ENCODE peak calls at places on chromosome 6, in eight cellular contexts. S, U, J, G, H, E, V and A are unnamed samples.

GRCh38 chr6:53112404-53112803 is 36.2 kb downstream of the GCM1 start:
- DNase-seq in U (no peak), J (no peak), S (peak; percentile 57), G (no peak), V (no peak), E (peak; percentile 97), H (no peak), A (peak; percentile 34)

GRCh38 chr6:50264995-50265571 is 215.4 kb upstream of the DEFB112 start:
- DNase-seq in U (no peak), V (no peak), H (peak; percentile 1), G (no peak), J (no peak), E (peak; percentile 42), S (no peak), A (no peak)

GRCh38 chr6:11685411-11686093 is 93.1 kb downstream of the ADTRP start:
- DNase-seq in E (peak; percentile 95), G (no peak), J (no peak), U (no peak), V (no peak), H (peak; percentile 73), S (no peak), A (no peak)

GRCh38 chr6:89251170-89251569 is 34.0 kb upstream of the GABRR1 start:
- DNase-seq in J (no peak), V (no peak), S (no peak), G (no peak), H (no peak), E (peak; percentile 14), U (peak; percentile 69), A (no peak)

GRCh38 chr6:113632220-113632864 is 224.8 kb upstream of the MARCKS start:
- DNase-seq in V (no peak), S (no peak), H (peak; percentile 89), E (peak; percentile 89), G (no peak), U (peak; percentile 99), J (no peak), A (peak; percentile 50)

GRCh38 chr6:15358579-15359327 is 112.9 kb downstream of the JARID2 start:
- DNase-seq in S (no peak), G (no peak), J (no peak), H (no peak), V (no peak), U (no peak), E (peak; percentile 42), A (no peak)

GRCh38 chr6:96015321-96015790 is 418 bp upstream of the FUT9 start:
- DNase-seq in V (peak; percentile 61), H (no peak), G (no peak), E (no peak), J (no peak), U (no peak), S (no peak), A (no peak)

GRCh38 chr6:9412951-9413559 is 977.7 kb upstream of the SLC35B3 start:
- DNase-seq in H (peak; percentile 40), S (no peak), J (no peak), V (no peak), U (no peak), G (no peak), E (peak; percentile 75), A (peak; percentile 24)

GRCh38 chr6:50330963-50331362 is 281.2 kb upstream of the DEFB112 start:
- DNase-seq in S (no peak), H (no peak), U (no peak), V (no peak), J (no peak), G (no peak), E (no peak), A (no peak)

GRCh38 chr6:927157-927556 is 234.2 kb upstream of the EXOC2 start:
- DNase-seq in E (no peak), J (no peak), U (no peak), H (no peak), S (no peak), V (no peak), G (no peak), A (no peak)

GRCh38 chr6:33000053-33000452 is 9.3 kb downstream of the HLA-DOA start:
- DNase-seq in H (no peak), U (no peak), J (no peak), E (peak; percentile 64), V (no peak), G (no peak), S (no peak), A (no peak)

GRCh38 chr6:30013296-30013922 is 47.7 kb upstream of the POLR1H start:
- DNase-seq in G (no peak), H (peak; percentile 37), V (no peak), J (peak; percentile 17), E (peak; percentile 34), U (peak; percentile 26), S (no peak), A (no peak)

GRCh38 chr6:85402071-85402470 is 47.8 kb upstream of the NT5E start:
- DNase-seq in G (no peak), J (no peak), V (no peak), U (no peak), H (no peak), E (no peak), S (no peak), A (no peak)

GRCh38 chr6:15763827-15764226 is 101.0 kb upstream of the DTNBP1 start:
- DNase-seq in V (no peak), S (no peak), U (peak; percentile 34), G (no peak), H (peak; percentile 65), J (no peak), E (peak; percentile 17), A (peak; percentile 70)

GRCh38 chr6:113476937-113477839 is 380.0 kb upstream of the MARCKS start:
- DNase-seq in E (peak; percentile 4), U (no peak), S (no peak), H (peak; percentile 72), J (no peak), G (no peak), V (no peak), A (no peak)

GRCh38 chr6:39309942-39310531 is 4.2 kb downstream of the KCNK17 start:
- DNase-seq in U (peak; percentile 55), J (peak; percentile 49), G (peak; percentile 34), S (peak; percentile 77), E (peak; percentile 86), H (peak; percentile 82), V (peak; percentile 88), A (peak; percentile 83)

GRCh38 chr6:11778648-11779307 is at the start of gene ADTRP:
- DNase-seq in V (no peak), U (no peak), G (no peak), E (no peak), J (no peak), S (no peak), H (no peak), A (peak; percentile 64)

GRCh38 chr6:125584468-125584939 is 164.9 kb upstream of the HEY2 start:
- DNase-seq in G (no peak), E (peak; percentile 69), V (no peak), S (no peak), U (peak; percentile 13), J (no peak), H (no peak), A (no peak)

GRCh38 chr6:2509746-2510145 is 241.0 kb downstream of the MYLK4 start:
- DNase-seq in S (no peak), E (no peak), J (no peak), H (peak; percentile 64), U (no peak), V (no peak), G (no peak), A (no peak)

GRCh38 chr6:159594106-159594749 is 98.8 kb downstream of the SOD2 start:
- DNase-seq in E (peak; percentile 24), H (peak; percentile 76), J (no peak), S (no peak), U (no peak), V (no peak), G (no peak), A (no peak)

GRCh38 chr6:75301088-75301487 is 16.5 kb upstream of the TMEM30A start:
- DNase-seq in E (no peak), J (no peak), G (no peak), V (no peak), U (no peak), H (no peak), S (no peak), A (no peak)

GRCh38 chr6:7833753-7834075 is 76.9 kb downstream of the TXNDC5 start:
- DNase-seq in V (no peak), S (no peak), E (no peak), H (no peak), U (no peak), J (no peak), G (no peak), A (no peak)
- H3K4me1 ChIP-seq in V (no peaks in the 10 kb centered on the region), S (no peaks in the 10 kb centered on the region), E (no peaks in the 10 kb centered on the region), H (no peaks in the 10 kb centered on the region), U (peaks cover 9% of the 10 kb centered on the region), J (no peaks in the 10 kb centered on the region), G (no peaks in the 10 kb centered on the region), A (no peaks in the 10 kb centered on the region)

GRCh38 chr6:36607782-36608386 is 13.7 kb downstream of the SRSF3 start:
- DNase-seq in J (no peak), S (peak; percentile 25), H (no peak), U (no peak), E (no peak), V (peak; percentile 25), G (no peak), A (no peak)

GRCh38 chr6:36610041-36610440 is 15.9 kb downstream of the SRSF3 start:
- DNase-seq in U (no peak), E (no peak), V (peak; percentile 28), S (peak; percentile 9), H (no peak), J (no peak), G (no peak), A (no peak)

GRCh38 chr6:36610576-36611336 is 16.6 kb downstream of the SRSF3 start:
- DNase-seq in J (no peak), E (no peak), G (no peak), U (no peak), V (peak; percentile 20), H (peak; percentile 40), S (no peak), A (no peak)

GRCh38 chr6:36609582-36609981 is 15.4 kb downstream of the SRSF3 start:
- DNase-seq in U (no peak), H (no peak), V (no peak), S (no peak), J (no peak), E (no peak), G (no peak), A (no peak)

GRCh38 chr6:36608788-36609563 is 14.8 kb downstream of the SRSF3 start:
- DNase-seq in H (peak; percentile 45), G (no peak), J (no peak), S (no peak), U (no peak), V (no peak), E (no peak), A (no peak)
- H3K36me3 ChIP-seq in H (peaks cover 46% of the 10 kb centered on the region), G (peaks cover 47% of the 10 kb centered on the region), J (peaks cover 41% of the 10 kb centered on the region), S (peaks cover 2% of the 10 kb centered on the region), U (peaks cover 41% of the 10 kb centered on the region), V (peaks cover 100% of the 10 kb centered on the region), E (peaks cover 69% of the 10 kb centered on the region), A (no peaks in the 10 kb centered on the region)

GRCh38 chr6:46772754-46773153 is 20.4 kb upstream of the MEP1A start:
- DNase-seq in U (no peak), S (no peak), J (no peak), G (no peak), E (no peak), V (no peak), H (no peak), A (no peak)
- H3K4me1 ChIP-seq in U (no peaks in the 10 kb centered on the region), S (no peaks in the 10 kb centered on the region), J (no peaks in the 10 kb centered on the region), G (no peaks in the 10 kb centered on the region), E (no peaks in the 10 kb centered on the region), V (no peaks in the 10 kb centered on the region), H (no peaks in the 10 kb centered on the region), A (no peaks in the 10 kb centered on the region)

DNA sequence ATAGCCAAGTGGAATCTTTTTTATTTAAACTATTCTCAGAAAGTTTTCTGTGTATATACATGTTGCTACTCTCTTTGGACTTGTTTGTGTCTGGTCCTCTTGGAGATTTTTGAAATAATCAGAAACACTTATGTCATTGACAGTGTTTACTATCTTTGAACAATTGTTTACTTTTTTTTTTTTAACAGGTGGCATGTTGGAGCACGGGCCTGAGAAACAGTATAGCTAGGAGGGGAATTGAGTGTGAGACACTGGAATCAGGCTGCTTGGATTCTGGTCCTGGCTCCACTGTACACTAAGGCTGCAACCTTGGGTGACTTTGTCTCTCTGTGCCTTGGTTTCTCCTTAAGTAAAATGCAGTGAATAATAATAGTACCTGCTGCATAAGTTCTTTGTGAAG is 279.6 kb downstream of the PRL start:
- DNase-seq in S (no peak), U (no peak), V (no peak), J (no peak), E (no peak), H (no peak), G (no peak), A (no peak)
- H3K36me3 ChIP-seq in S (no peaks in the 10 kb centered on the region), U (no peaks in the 10 kb centered on the region), V (no peaks in the 10 kb centered on the region), J (no peaks in the 10 kb centered on the region), E (no peaks in the 10 kb centered on the region), H (no peaks in the 10 kb centered on the region), G (no peaks in the 10 kb centered on the region), A (no peaks in the 10 kb centered on the region)